ENCODE peak calls at places on chromosomes 1 and 21, in eight cellular contexts. One of them, this sample, is unnamed.

GRCh38 chr1:28887418-28887834 is 26.9 kb upstream of the EPB41 start:
- DNase-seq in stomach: peak
- DNase-seq in stimulated activated CD8-positive, alpha-beta memory T cell treated with anti-CD3 and anti-CD28 coated beads, Interleukin-15, amount 100 ng/mL, for 4 hours: peak
- DNase-seq in stimulated activated CD4-positive, alpha-beta T cell treated with anti-CD3 and anti-CD28 coated beads, Interleukin-12 subunit alpha, Interleukin-12 subunit beta, amount 100 ng/mL, for 48 hours: no peak
- DNase-seq in substantia nigra: peak
- DNase-seq in Daoy: no peak
- DNase-seq in mucosa of gallbladder: no peak
- DNase-seq in endothelial cell: peak
- DNase-seq in this sample: no peak

GRCh38 chr1:3503525-3503886 is 49.0 kb downstream of the ARHGEF16 start:
- DNase-seq in stomach: no peak
- DNase-seq in stimulated activated CD8-positive, alpha-beta memory T cell treated with anti-CD3 and anti-CD28 coated beads, Interleukin-15, amount 100 ng/mL, for 4 hours: no peak
- DNase-seq in stimulated activated CD4-positive, alpha-beta T cell treated with anti-CD3 and anti-CD28 coated beads, Interleukin-12 subunit alpha, Interleukin-12 subunit beta, amount 100 ng/mL, for 48 hours: no peak
- DNase-seq in substantia nigra: no peak
- DNase-seq in Daoy: no peak
- DNase-seq in mucosa of gallbladder: no peak
- DNase-seq in endothelial cell: no peak
- DNase-seq in this sample: no peak

GRCh38 chr1:36083635-36084501 is at the start of gene TEKT2:
- DNase-seq in stomach: no peak
- DNase-seq in stimulated activated CD8-positive, alpha-beta memory T cell treated with anti-CD3 and anti-CD28 coated beads, Interleukin-15, amount 100 ng/mL, for 4 hours: no peak
- DNase-seq in stimulated activated CD4-positive, alpha-beta T cell treated with anti-CD3 and anti-CD28 coated beads, Interleukin-12 subunit alpha, Interleukin-12 subunit beta, amount 100 ng/mL, for 48 hours: no peak
- DNase-seq in substantia nigra: peak
- DNase-seq in Daoy: peak
- DNase-seq in mucosa of gallbladder: no peak
- DNase-seq in endothelial cell: peak
- DNase-seq in this sample: peak

GRCh38 chr1:53725238-53725689 is 13.7 kb downstream of the GLIS1 start:
- DNase-seq in stomach: no peak
- DNase-seq in stimulated activated CD8-positive, alpha-beta memory T cell treated with anti-CD3 and anti-CD28 coated beads, Interleukin-15, amount 100 ng/mL, for 4 hours: no peak
- DNase-seq in stimulated activated CD4-positive, alpha-beta T cell treated with anti-CD3 and anti-CD28 coated beads, Interleukin-12 subunit alpha, Interleukin-12 subunit beta, amount 100 ng/mL, for 48 hours: no peak
- DNase-seq in substantia nigra: no peak
- DNase-seq in Daoy: peak
- DNase-seq in mucosa of gallbladder: no peak
- DNase-seq in endothelial cell: peak
- DNase-seq in this sample: no peak

GRCh38 chr1:42743302-42744029 is 3.4 kb upstream of the CLDN19 start:
- DNase-seq in stomach: no peak
- DNase-seq in stimulated activated CD8-positive, alpha-beta memory T cell treated with anti-CD3 and anti-CD28 coated beads, Interleukin-15, amount 100 ng/mL, for 4 hours: no peak
- DNase-seq in stimulated activated CD4-positive, alpha-beta T cell treated with anti-CD3 and anti-CD28 coated beads, Interleukin-12 subunit alpha, Interleukin-12 subunit beta, amount 100 ng/mL, for 48 hours: no peak
- DNase-seq in substantia nigra: no peak
- DNase-seq in Daoy: no peak
- DNase-seq in mucosa of gallbladder: no peak
- DNase-seq in endothelial cell: no peak
- DNase-seq in this sample: no peak

GRCh38 chr21:40049959-40050290 is 182.7 kb downstream of the PCP4 start:
- DNase-seq in stomach: no peak
- DNase-seq in stimulated activated CD8-positive, alpha-beta memory T cell treated with anti-CD3 and anti-CD28 coated beads, Interleukin-15, amount 100 ng/mL, for 4 hours: no peak
- DNase-seq in stimulated activated CD4-positive, alpha-beta T cell treated with anti-CD3 and anti-CD28 coated beads, Interleukin-12 subunit alpha, Interleukin-12 subunit beta, amount 100 ng/mL, for 48 hours: no peak
- DNase-seq in substantia nigra: no peak
- DNase-seq in Daoy: no peak
- DNase-seq in mucosa of gallbladder: no peak
- DNase-seq in endothelial cell: no peak
- DNase-seq in this sample: no peak

GRCh38 chr1:19635646-19636045 is 8.5 kb upstream of the NBL1 start:
- DNase-seq in stomach: no peak
- DNase-seq in stimulated activated CD8-positive, alpha-beta memory T cell treated with anti-CD3 and anti-CD28 coated beads, Interleukin-15, amount 100 ng/mL, for 4 hours: no peak
- DNase-seq in stimulated activated CD4-positive, alpha-beta T cell treated with anti-CD3 and anti-CD28 coated beads, Interleukin-12 subunit alpha, Interleukin-12 subunit beta, amount 100 ng/mL, for 48 hours: no peak
- DNase-seq in substantia nigra: no peak
- DNase-seq in Daoy: peak
- DNase-seq in mucosa of gallbladder: no peak
- DNase-seq in endothelial cell: no peak
- DNase-seq in this sample: no peak

GRCh38 chr1:100542264-100542663 is 4.3 kb downstream of the GPR88 start:
- DNase-seq in stomach: no peak
- DNase-seq in stimulated activated CD8-positive, alpha-beta memory T cell treated with anti-CD3 and anti-CD28 coated beads, Interleukin-15, amount 100 ng/mL, for 4 hours: no peak
- DNase-seq in stimulated activated CD4-positive, alpha-beta T cell treated with anti-CD3 and anti-CD28 coated beads, Interleukin-12 subunit alpha, Interleukin-12 subunit beta, amount 100 ng/mL, for 48 hours: no peak
- DNase-seq in substantia nigra: no peak
- DNase-seq in Daoy: no peak
- DNase-seq in mucosa of gallbladder: no peak
- DNase-seq in endothelial cell: no peak
- DNase-seq in this sample: no peak

GRCh38 chr1:30478799-30479198 is 244.6 kb downstream of the MATN1 start:
- DNase-seq in stomach: peak
- DNase-seq in stimulated activated CD8-positive, alpha-beta memory T cell treated with anti-CD3 and anti-CD28 coated beads, Interleukin-15, amount 100 ng/mL, for 4 hours: no peak
- DNase-seq in stimulated activated CD4-positive, alpha-beta T cell treated with anti-CD3 and anti-CD28 coated beads, Interleukin-12 subunit alpha, Interleukin-12 subunit beta, amount 100 ng/mL, for 48 hours: no peak
- DNase-seq in substantia nigra: no peak
- DNase-seq in Daoy: no peak
- DNase-seq in mucosa of gallbladder: no peak
- DNase-seq in endothelial cell: no peak
- DNase-seq in this sample: no peak

GRCh38 chr21:29394051-29394450 is 95.3 kb downstream of the BACH1 start:
- DNase-seq in stomach: no peak
- DNase-seq in stimulated activated CD8-positive, alpha-beta memory T cell treated with anti-CD3 and anti-CD28 coated beads, Interleukin-15, amount 100 ng/mL, for 4 hours: no peak
- DNase-seq in stimulated activated CD4-positive, alpha-beta T cell treated with anti-CD3 and anti-CD28 coated beads, Interleukin-12 subunit alpha, Interleukin-12 subunit beta, amount 100 ng/mL, for 48 hours: no peak
- DNase-seq in substantia nigra: no peak
- DNase-seq in Daoy: no peak
- DNase-seq in mucosa of gallbladder: no peak
- DNase-seq in endothelial cell: no peak
- DNase-seq in this sample: no peak

GRCh38 chr1:13694886-13695684 is 4.9 kb upstream of the PRDM2 start:
- DNase-seq in stomach: no peak
- DNase-seq in stimulated activated CD8-positive, alpha-beta memory T cell treated with anti-CD3 and anti-CD28 coated beads, Interleukin-15, amount 100 ng/mL, for 4 hours: no peak
- DNase-seq in stimulated activated CD4-positive, alpha-beta T cell treated with anti-CD3 and anti-CD28 coated beads, Interleukin-12 subunit alpha, Interleukin-12 subunit beta, amount 100 ng/mL, for 48 hours: no peak
- DNase-seq in substantia nigra: no peak
- DNase-seq in Daoy: no peak
- DNase-seq in mucosa of gallbladder: no peak
- DNase-seq in endothelial cell: no peak
- DNase-seq in this sample: no peak

GRCh38 chr21:15617968-15618367 is 111.8 kb upstream of the USP25 start:
- DNase-seq in stomach: no peak
- DNase-seq in stimulated activated CD8-positive, alpha-beta memory T cell treated with anti-CD3 and anti-CD28 coated beads, Interleukin-15, amount 100 ng/mL, for 4 hours: no peak
- DNase-seq in stimulated activated CD4-positive, alpha-beta T cell treated with anti-CD3 and anti-CD28 coated beads, Interleukin-12 subunit alpha, Interleukin-12 subunit beta, amount 100 ng/mL, for 48 hours: no peak
- DNase-seq in substantia nigra: no peak
- DNase-seq in Daoy: peak
- DNase-seq in mucosa of gallbladder: no peak
- DNase-seq in endothelial cell: no peak
- DNase-seq in this sample: no peak

GRCh38 chr1:90371106-90371813 is 345.8 kb downstream of the BARHL2 start:
- DNase-seq in stomach: no peak
- DNase-seq in stimulated activated CD8-positive, alpha-beta memory T cell treated with anti-CD3 and anti-CD28 coated beads, Interleukin-15, amount 100 ng/mL, for 4 hours: no peak
- DNase-seq in stimulated activated CD4-positive, alpha-beta T cell treated with anti-CD3 and anti-CD28 coated beads, Interleukin-12 subunit alpha, Interleukin-12 subunit beta, amount 100 ng/mL, for 48 hours: no peak
- DNase-seq in substantia nigra: no peak
- DNase-seq in Daoy: peak
- DNase-seq in mucosa of gallbladder: no peak
- DNase-seq in endothelial cell: no peak
- DNase-seq in this sample: no peak

GRCh38 chr21:42125571-42126544 is 54.7 kb downstream of the UMODL1 start:
- DNase-seq in stomach: no peak
- DNase-seq in stimulated activated CD8-positive, alpha-beta memory T cell treated with anti-CD3 and anti-CD28 coated beads, Interleukin-15, amount 100 ng/mL, for 4 hours: no peak
- DNase-seq in stimulated activated CD4-positive, alpha-beta T cell treated with anti-CD3 and anti-CD28 coated beads, Interleukin-12 subunit alpha, Interleukin-12 subunit beta, amount 100 ng/mL, for 48 hours: no peak
- DNase-seq in substantia nigra: no peak
- DNase-seq in Daoy: peak
- DNase-seq in mucosa of gallbladder: no peak
- DNase-seq in endothelial cell: no peak
- DNase-seq in this sample: peak

GRCh38 chr1:201361652-201362504 is 15.6 kb downstream of the TNNT2 start:
- DNase-seq in stomach: no peak
- DNase-seq in stimulated activated CD8-positive, alpha-beta memory T cell treated with anti-CD3 and anti-CD28 coated beads, Interleukin-15, amount 100 ng/mL, for 4 hours: no peak
- DNase-seq in stimulated activated CD4-positive, alpha-beta T cell treated with anti-CD3 and anti-CD28 coated beads, Interleukin-12 subunit alpha, Interleukin-12 subunit beta, amount 100 ng/mL, for 48 hours: no peak
- DNase-seq in substantia nigra: peak
- DNase-seq in Daoy: peak
- DNase-seq in mucosa of gallbladder: no peak
- DNase-seq in endothelial cell: peak
- DNase-seq in this sample: peak

GRCh38 chr1:36984675-36985074 is 49.6 kb downstream of the GRIK3 start:
- DNase-seq in stomach: no peak
- DNase-seq in stimulated activated CD8-positive, alpha-beta memory T cell treated with anti-CD3 and anti-CD28 coated beads, Interleukin-15, amount 100 ng/mL, for 4 hours: no peak
- DNase-seq in stimulated activated CD4-positive, alpha-beta T cell treated with anti-CD3 and anti-CD28 coated beads, Interleukin-12 subunit alpha, Interleukin-12 subunit beta, amount 100 ng/mL, for 48 hours: no peak
- DNase-seq in substantia nigra: no peak
- DNase-seq in Daoy: no peak
- DNase-seq in mucosa of gallbladder: no peak
- DNase-seq in endothelial cell: no peak
- DNase-seq in this sample: no peak

GRCh38 chr1:28067523-28068090 is 20.8 kb downstream of the EYA3 start:
- DNase-seq in stomach: no peak
- DNase-seq in stimulated activated CD8-positive, alpha-beta memory T cell treated with anti-CD3 and anti-CD28 coated beads, Interleukin-15, amount 100 ng/mL, for 4 hours: no peak
- DNase-seq in stimulated activated CD4-positive, alpha-beta T cell treated with anti-CD3 and anti-CD28 coated beads, Interleukin-12 subunit alpha, Interleukin-12 subunit beta, amount 100 ng/mL, for 48 hours: no peak
- DNase-seq in substantia nigra: no peak
- DNase-seq in Daoy: no peak
- DNase-seq in mucosa of gallbladder: no peak
- DNase-seq in endothelial cell: no peak
- DNase-seq in this sample: no peak

GRCh38 chr1:8903908-8904650 is 25.6 kb upstream of the ENO1 start:
- DNase-seq in stomach: peak
- DNase-seq in stimulated activated CD8-positive, alpha-beta memory T cell treated with anti-CD3 and anti-CD28 coated beads, Interleukin-15, amount 100 ng/mL, for 4 hours: no peak
- DNase-seq in stimulated activated CD4-positive, alpha-beta T cell treated with anti-CD3 and anti-CD28 coated beads, Interleukin-12 subunit alpha, Interleukin-12 subunit beta, amount 100 ng/mL, for 48 hours: no peak
- DNase-seq in substantia nigra: no peak
- DNase-seq in Daoy: peak
- DNase-seq in mucosa of gallbladder: peak
- DNase-seq in endothelial cell: no peak
- DNase-seq in this sample: no peak

GRCh38 chr1:153546796-153547559 is 1.4 kb upstream of the S100A4 start:
- DNase-seq in stomach: no peak
- DNase-seq in stimulated activated CD8-positive, alpha-beta memory T cell treated with anti-CD3 and anti-CD28 coated beads, Interleukin-15, amount 100 ng/mL, for 4 hours: no peak
- DNase-seq in stimulated activated CD4-positive, alpha-beta T cell treated with anti-CD3 and anti-CD28 coated beads, Interleukin-12 subunit alpha, Interleukin-12 subunit beta, amount 100 ng/mL, for 48 hours: no peak
- DNase-seq in substantia nigra: no peak
- DNase-seq in Daoy: no peak
- DNase-seq in mucosa of gallbladder: no peak
- DNase-seq in endothelial cell: no peak
- DNase-seq in this sample: no peak

GRCh38 chr1:56572334-56573050 is 6.9 kb downstream of the PLPP3 start:
- DNase-seq in stomach: no peak
- DNase-seq in stimulated activated CD8-positive, alpha-beta memory T cell treated with anti-CD3 and anti-CD28 coated beads, Interleukin-15, amount 100 ng/mL, for 4 hours: no peak
- DNase-seq in stimulated activated CD4-positive, alpha-beta T cell treated with anti-CD3 and anti-CD28 coated beads, Interleukin-12 subunit alpha, Interleukin-12 subunit beta, amount 100 ng/mL, for 48 hours: no peak
- DNase-seq in substantia nigra: no peak
- DNase-seq in Daoy: no peak
- DNase-seq in mucosa of gallbladder: no peak
- DNase-seq in endothelial cell: no peak
- DNase-seq in this sample: no peak